ENCODE peak calls at places on chromosomes 3 and 15, in four cellular contexts. One of them, this sample, is unnamed.

GRCh38 chr15:96974761-96975160 is 644.3 kb downstream of the NR2F2 start:
- DNase-seq in GM12878: no peak
- DNase-seq in HepG2: no peak
- DNase-seq in K562: no peak
- DNase-seq in this sample: no peak

GRCh38 chr15:71080705-71081104 is 34.6 kb upstream of the THSD4 start:
- DNase-seq in GM12878: peak
- DNase-seq in HepG2: no peak
- DNase-seq in K562: no peak
- DNase-seq in this sample: peak

GRCh38 chr3:188194327-188194726 is 40.4 kb downstream of the LPP start:
- DNase-seq in GM12878: no peak
- DNase-seq in HepG2: no peak
- DNase-seq in K562: no peak
- DNase-seq in this sample: no peak

GRCh38 chr15:61387675-61388074 is 158.6 kb upstream of the RORA start:
- DNase-seq in GM12878: no peak
- DNase-seq in HepG2: no peak
- DNase-seq in K562: no peak
- DNase-seq in this sample: no peak

GRCh38 chr3:67558429-67558828 is 96.0 kb downstream of the SUCLG2 start:
- DNase-seq in GM12878: no peak
- DNase-seq in HepG2: no peak
- DNase-seq in K562: no peak
- DNase-seq in this sample: no peak

GRCh38 chr3:30681276-30682211 is 75.1 kb downstream of the TGFBR2 start:
- DNase-seq in GM12878: no peak
- DNase-seq in HepG2: no peak
- DNase-seq in K562: no peak
- DNase-seq in this sample: no peak

GRCh38 chr3:103052236-103052830 is 617.5 kb downstream of the ZPLD1 start:
- DNase-seq in GM12878: no peak
- DNase-seq in HepG2: no peak
- DNase-seq in K562: no peak
- DNase-seq in this sample: no peak

GRCh38 chr15:85541744-85542143 is 161.3 kb downstream of the AKAP13 start:
- DNase-seq in GM12878: no peak
- DNase-seq in HepG2: no peak
- DNase-seq in K562: no peak
- DNase-seq in this sample: no peak

GRCh38 chr3:157460253-157460652 is 23.6 kb downstream of the PTX3 start:
- DNase-seq in GM12878: no peak
- DNase-seq in HepG2: no peak
- DNase-seq in K562: no peak
- DNase-seq in this sample: no peak

GRCh38 chr3:12190221-12190807 is 31.6 kb upstream of the TIMP4 start:
- DNase-seq in GM12878: no peak
- DNase-seq in HepG2: no peak
- DNase-seq in K562: no peak
- DNase-seq in this sample: no peak

GRCh38 chr3:127710473-127710941 is 37.8 kb downstream of the ABTB1 start:
- DNase-seq in GM12878: no peak
- DNase-seq in HepG2: no peak
- DNase-seq in K562: no peak
- DNase-seq in this sample: peak

GRCh38 chr15:30041868-30042267 is 40.9 kb upstream of the GOLGA8J start:
- DNase-seq in GM12878: no peak
- DNase-seq in HepG2: no peak
- DNase-seq in K562: no peak
- DNase-seq in this sample: no peak

GRCh38 chr15:99451484-99451883 is 114.3 kb upstream of the MEF2A start:
- DNase-seq in GM12878: no peak
- DNase-seq in HepG2: no peak
- DNase-seq in K562: no peak
- DNase-seq in this sample: no peak

GRCh38 chr3:189799366-189799765 is 168.2 kb downstream of the TP63 start:
- DNase-seq in GM12878: peak
- DNase-seq in HepG2: no peak
- DNase-seq in K562: no peak
- DNase-seq in this sample: no peak

GRCh38 chr3:59444293-59444671 is 394.5 kb upstream of the CFAP20DC start:
- DNase-seq in GM12878: no peak
- DNase-seq in HepG2: no peak
- DNase-seq in K562: no peak
- DNase-seq in this sample: no peak

GRCh38 chr15:72319985-72320671 is at the start of gene CELF6:
- DNase-seq in GM12878: peak
- DNase-seq in HepG2: no peak
- DNase-seq in K562: peak
- DNase-seq in this sample: peak

GRCh38 chr15:93235926-93236781 is 147.1 kb upstream of the RGMA start:
- DNase-seq in GM12878: no peak
- DNase-seq in HepG2: no peak
- DNase-seq in K562: no peak
- DNase-seq in this sample: peak

GRCh38 chr3:46187876-46188275 is 20.2 kb downstream of the CCR1 start:
- DNase-seq in GM12878: no peak
- DNase-seq in HepG2: no peak
- DNase-seq in K562: no peak
- DNase-seq in this sample: no peak

GRCh38 chr3:14203521-14204079 is 25.0 kb downstream of the LSM3 start:
- DNase-seq in GM12878: no peak
- DNase-seq in HepG2: peak
- DNase-seq in K562: peak
- DNase-seq in this sample: peak

GRCh38 chr15:60096157-60096556 is 92.0 kb downstream of the FOXB1 start:
- DNase-seq in GM12878: no peak
- DNase-seq in HepG2: no peak
- DNase-seq in K562: no peak
- DNase-seq in this sample: no peak

GRCh38 chr15:88704791-88705768 is 66.3 kb downstream of the ISG20 start:
- DNase-seq in GM12878: no peak
- DNase-seq in HepG2: no peak
- DNase-seq in K562: no peak
- DNase-seq in this sample: no peak

GRCh38 chr15:91970142-91970541 is 116.6 kb downstream of the SLCO3A1 start:
- DNase-seq in GM12878: no peak
- DNase-seq in HepG2: no peak
- DNase-seq in K562: no peak
- DNase-seq in this sample: no peak
- TF ChIP-seq BHLHE40 in GM12878: no peak
- TF ChIP-seq BHLHE40 in HepG2: no peak
- TF ChIP-seq BHLHE40 in K562: no peak
- TF ChIP-seq BHLHE40 in this sample: no peak

GRCh38 chr3:71025516-71025915 is 558.0 kb downstream of the FOXP1 start:
- DNase-seq in GM12878: no peak
- DNase-seq in HepG2: no peak
- DNase-seq in K562: no peak
- DNase-seq in this sample: no peak

GRCh38 chr3:71025010-71025409 is 558.5 kb downstream of the FOXP1 start:
- DNase-seq in GM12878: no peak
- DNase-seq in HepG2: no peak
- DNase-seq in K562: no peak
- DNase-seq in this sample: no peak

GRCh38 chr3:71018794-71019193 is 564.7 kb downstream of the FOXP1 start:
- DNase-seq in GM12878: no peak
- DNase-seq in HepG2: no peak
- DNase-seq in K562: no peak
- DNase-seq in this sample: no peak

GRCh38 chr3:71026634-71027578 is 556.6 kb downstream of the FOXP1 start:
- DNase-seq in GM12878: no peak
- DNase-seq in HepG2: peak
- DNase-seq in K562: no peak
- DNase-seq in this sample: no peak

GRCh38 chr3:71022552-71023335 is 560.8 kb downstream of the FOXP1 start:
- DNase-seq in GM12878: no peak
- DNase-seq in HepG2: peak
- DNase-seq in K562: no peak
- DNase-seq in this sample: peak
- TF ChIP-seq CTCF in GM12878: no peak
- TF ChIP-seq CTCF in HepG2: peak
- TF ChIP-seq CTCF in K562: no peak
- TF ChIP-seq CTCF in this sample: peak

DNA sequence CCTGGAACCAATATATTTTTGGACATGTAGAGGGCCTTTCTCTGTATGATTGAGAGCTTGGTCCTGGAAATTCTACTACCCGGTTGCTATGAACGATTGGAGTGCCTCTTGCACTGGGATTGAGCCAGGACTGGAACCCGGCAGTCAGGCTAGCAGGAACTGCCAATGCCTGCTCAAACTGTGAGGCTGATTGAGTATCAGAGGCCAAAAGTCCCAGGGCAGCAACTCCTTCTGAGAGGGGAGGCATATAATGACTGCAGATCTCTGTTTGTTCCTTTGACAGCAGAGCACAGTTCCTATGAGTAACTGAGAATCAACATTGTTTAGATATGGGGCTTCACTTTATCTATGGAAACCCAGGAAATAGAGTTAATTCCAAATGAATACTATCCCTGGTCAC is 12.9 kb downstream of the IQCH start:
- DNase-seq in GM12878: no peak
- DNase-seq in HepG2: no peak
- DNase-seq in K562: no peak
- DNase-seq in this sample: no peak
- TF ChIP-seq EP300 in GM12878: no peak
- TF ChIP-seq EP300 in HepG2: no peak
- TF ChIP-seq EP300 in K562: no peak
- TF ChIP-seq EP300 in this sample: no peak

DNA sequence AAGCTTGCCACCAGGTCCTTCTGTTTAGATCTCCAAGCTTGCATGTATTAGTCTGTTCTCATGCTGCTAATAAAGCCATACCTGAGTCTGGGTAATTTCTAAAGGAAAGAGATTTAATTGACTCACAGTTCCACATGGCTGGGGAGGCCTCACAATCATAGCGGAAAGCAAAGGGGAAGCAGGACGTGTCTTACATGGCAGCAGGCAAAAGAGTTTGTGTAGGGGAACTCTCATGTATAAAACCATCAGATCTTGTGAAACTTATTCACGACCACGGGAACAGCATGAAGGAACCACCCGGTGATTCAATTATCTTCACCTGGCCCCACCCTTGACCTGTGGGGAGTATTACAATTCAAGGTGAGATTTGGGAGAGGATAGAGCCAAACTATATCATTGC is 147.0 kb upstream of the PROK2 start:
- DNase-seq in GM12878: no peak
- DNase-seq in HepG2: no peak
- DNase-seq in K562: no peak
- DNase-seq in this sample: no peak
- TF ChIP-seq BHLHE40 in GM12878: no peak
- TF ChIP-seq BHLHE40 in HepG2: no peak
- TF ChIP-seq BHLHE40 in K562: no peak
- TF ChIP-seq BHLHE40 in this sample: no peak

DNA sequence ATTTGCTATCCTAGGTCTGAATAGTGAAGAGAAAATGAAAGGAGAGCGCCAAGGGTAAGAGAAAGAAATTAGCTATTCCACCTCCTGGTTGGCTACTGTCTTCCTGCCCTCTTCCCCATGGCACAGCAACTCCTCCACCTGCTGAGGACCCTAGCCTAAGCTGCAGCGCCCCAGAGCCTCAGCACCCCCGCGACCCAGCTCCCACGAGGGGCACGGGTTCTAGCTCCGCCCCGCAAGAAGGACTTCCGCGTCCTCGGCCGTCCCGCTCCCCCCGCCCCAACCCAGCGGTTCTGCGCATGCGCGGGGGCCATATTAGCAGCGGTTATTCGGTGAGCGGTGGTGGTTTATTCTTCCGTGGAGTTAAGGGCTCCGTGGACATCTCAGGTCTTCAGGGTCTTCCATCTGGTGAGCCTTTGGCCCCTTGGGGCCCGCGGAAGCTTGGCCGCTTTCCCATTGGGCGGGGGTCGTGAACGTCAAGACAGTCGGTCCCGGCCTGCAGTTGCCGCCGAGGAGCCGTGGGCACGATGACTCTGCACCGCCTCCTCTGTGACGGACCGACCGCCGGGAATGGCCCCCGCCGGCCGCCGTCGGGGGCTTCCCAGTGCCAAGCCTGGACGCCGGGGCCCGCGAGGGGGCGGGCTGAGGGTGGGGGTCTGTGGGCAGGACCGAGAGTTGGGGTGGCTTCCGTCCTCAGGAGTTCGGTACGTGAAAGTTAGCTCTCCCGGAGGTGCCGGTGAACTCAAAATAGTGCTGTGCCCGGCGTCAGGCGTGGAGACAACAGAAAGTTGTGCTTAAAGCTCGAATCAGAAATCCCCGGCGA is at the start of gene PSMA4:
- DNase-seq in GM12878: peak
- DNase-seq in HepG2: peak
- DNase-seq in K562: peak
- DNase-seq in this sample: peak
- TF ChIP-seq CTCF in GM12878: no peak
- TF ChIP-seq CTCF in HepG2: peak
- TF ChIP-seq CTCF in K562: no peak
- TF ChIP-seq CTCF in this sample: no peak

This sample was measured in A549.